ENCODE peak calls at places on chromosomes 16 and 17, in ten cellular contexts. M, A, L, Z, S, D, F, Q, N and R are unnamed samples.

GRCh38 chr17:19021622-19022083 is 17.1 kb upstream of the FAM83G start:
- ATAC-seq in L (no peak), Z (no peak), D (peak), N (no peak), M (peak), F (peak), A (no peak), Q (no peak), S (peak), R (no peak)

GRCh38 chr17:73203788-73204479 is 11.1 kb downstream of the COG1 start:
- ATAC-seq in L (peak), M (no peak), D (peak), A (no peak), F (no peak), Q (no peak), N (peak), S (peak), Z (no peak), R (no peak)

GRCh38 chr17:7462474-7463367 is 16.7 kb downstream of the ZBTB4 start:
- ATAC-seq in A (peak), Z (no peak), Q (no peak), F (no peak), D (no peak), N (no peak), L (no peak), S (no peak), M (no peak), R (peak)

GRCh38 chr16:70381604-70382342 is 35.1 kb downstream of the DDX19A start:
- ATAC-seq in F (peak), A (peak), D (peak), Z (peak), Q (peak), L (peak), M (peak), S (peak), N (peak), R (peak)

GRCh38 chr16:23852794-23853562 is 17.2 kb downstream of the PRKCB start:
- ATAC-seq in F (no peak), Z (no peak), L (peak), M (peak), N (no peak), Q (no peak), A (no peak), S (no peak), D (no peak), R (no peak)

GRCh38 chr17:56096026-56096807 is 57.1 kb upstream of the ANKFN1 start:
- ATAC-seq in A (no peak), M (no peak), F (no peak), S (no peak), N (no peak), Q (no peak), Z (no peak), D (no peak), L (no peak), R (no peak)

GRCh38 chr16:71919033-71919432 is 23.7 kb downstream of the IST1 start:
- ATAC-seq in A (peak), M (peak), N (no peak), L (no peak), D (no peak), F (no peak), S (peak), Q (peak), Z (no peak), R (no peak)

GRCh38 chr16:2840914-2841313 is 10.8 kb downstream of the ZG16B start:
- ATAC-seq in D (no peak), M (no peak), Q (no peak), A (no peak), F (no peak), Z (no peak), N (no peak), L (no peak), S (no peak), R (no peak)

GRCh38 chr16:9092963-9093477 is 1.6 kb downstream of the HAPSTR1 start:
- ATAC-seq in D (no peak), S (no peak), Q (peak), M (no peak), L (no peak), F (no peak), N (no peak), Z (no peak), A (no peak), R (no peak)

GRCh38 chr16:2044541-2044940 is 3.1 kb downstream of the NTHL1 start:
- ATAC-seq in Z (no peak), M (no peak), A (no peak), N (no peak), F (no peak), L (no peak), Q (no peak), D (no peak), S (no peak), R (peak)

GRCh38 chr16:19885456-19886060 is 910 bp upstream of the GPRC5B start:
- ATAC-seq in F (peak), Z (peak), Q (peak), L (no peak), D (no peak), A (peak), S (peak), N (no peak), M (peak), R (peak)

GRCh38 chr17:35849469-35850348 is 19.0 kb downstream of the HEATR9 start:
- ATAC-seq in A (peak), N (peak), D (peak), S (peak), Q (peak), F (peak), M (peak), L (peak), Z (no peak), R (peak)

GRCh38 chr16:11379420-11379819 is 34.2 kb downstream of the RMI2 start:
- ATAC-seq in D (peak), S (peak), Q (peak), Z (no peak), L (peak), F (no peak), A (peak), N (peak), M (peak), R (peak)

GRCh38 chr16:10688726-10689125 is 6.0 kb downstream of the TEKT5 start:
- ATAC-seq in Z (no peak), L (no peak), D (no peak), S (peak), N (no peak), M (peak), Q (peak), A (no peak), F (no peak), R (no peak)

GRCh38 chr16:16172991-16173390 is 50.3 kb downstream of the ABCC6 start:
- ATAC-seq in F (no peak), Q (no peak), Z (no peak), D (no peak), S (no peak), N (no peak), A (no peak), M (no peak), L (no peak), R (no peak)

GRCh38 chr16:89193576-89194293 is 6.6 kb downstream of the SLC22A31 start:
- ATAC-seq in N (no peak), Z (no peak), M (no peak), S (no peak), L (no peak), D (no peak), A (no peak), Q (peak), F (no peak), R (peak)